ENCODE peak calls at places on chromosomes 11 and 22, in seven cellular contexts. F, D, W, X, O, U and B are unnamed samples.

GRCh38 chr11:40271361-40271760 is 1188.1 kb downstream of the LRRC4C start:
- DNase-seq in W (no peak), F (no peak), D (peak; percentile 77), X (no peak), U (no peak), O (no peak), B (no peak)

GRCh38 chr11:95098826-95099225 is 9.2 kb downstream of the ENDOD1 start:
- DNase-seq in F (no peak), O (no peak), D (no peak), U (no peak), W (no peak), X (peak; percentile 50), B (no peak)

GRCh38 chr22:50678651-50679521 is 6.3 kb downstream of the SHANK3 start:
- DNase-seq in W (no peak), O (no peak), U (peak; percentile 42), D (no peak), F (no peak), X (no peak), B (no peak)

GRCh38 chr22:22820626-22821025 is 67.0 kb upstream of the IGLL5 start:
- DNase-seq in U (no peak), F (no peak), X (no peak), W (no peak), D (no peak), O (no peak), B (peak; percentile 85)

GRCh38 chr11:19345848-19346681 is 105.3 kb upstream of the E2F8 start:
- DNase-seq in X (no peak), D (no peak), U (no peak), W (no peak), O (peak; percentile 80), F (no peak), B (no peak)

GRCh38 chr11:45511566-45511965 is 153.9 kb downstream of the CHST1 start:
- DNase-seq in O (no peak), W (no peak), D (no peak), X (no peak), U (no peak), F (no peak), B (no peak)

GRCh38 chr11:66311470-66311964 is 5.3 kb downstream of the CD248 start:
- DNase-seq in W (no peak), F (peak; percentile 54), O (peak; percentile 67), X (no peak), D (no peak), U (no peak), B (no peak)

GRCh38 chr11:14184548-14184947 is 174.4 kb downstream of the RRAS2 start:
- DNase-seq in O (no peak), X (no peak), F (no peak), U (no peak), W (no peak), D (peak; percentile 14), B (no peak)

GRCh38 chr11:112004389-112004788 is 20.8 kb upstream of the DLAT start:
- DNase-seq in O (no peak), W (no peak), U (no peak), F (peak; percentile 26), X (no peak), D (no peak), B (no peak)

GRCh38 chr22:24953294-24954113 is 988 bp downstream of the KIAA1671 start:
- DNase-seq in W (no peak), O (peak; percentile 83), U (peak; percentile 74), D (no peak), X (peak; percentile 58), F (peak; percentile 31), B (no peak)

GRCh38 chr11:75035911-75036536 is 47.3 kb downstream of the NEU3 start:
- DNase-seq in W (peak; percentile 61), U (no peak), X (peak; percentile 14), D (no peak), F (peak; percentile 86), O (no peak), B (no peak)

DNA sequence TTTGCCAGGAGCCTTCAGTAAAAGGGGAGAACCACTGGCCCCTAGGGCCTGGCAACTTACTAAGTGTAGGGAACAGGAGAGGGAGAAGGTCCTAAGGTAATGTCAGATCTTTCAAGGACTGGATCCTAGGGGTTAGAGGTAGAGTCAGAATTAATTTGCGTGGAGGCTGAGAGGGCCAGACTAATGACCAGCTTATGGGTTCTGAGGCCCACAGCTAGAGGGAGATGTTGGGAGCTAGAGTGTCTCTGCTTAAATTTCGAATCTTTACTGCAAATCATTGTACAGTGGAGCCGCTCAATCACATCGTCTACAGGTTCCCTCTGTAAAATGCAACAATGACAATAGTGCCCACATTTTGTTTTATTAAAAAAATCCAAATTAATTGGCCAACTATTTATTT is 31.4 kb downstream of the CLMP start:
- DNase-seq in U (no peak), X (no peak), F (no peak), D (no peak), O (no peak), W (no peak), B (no peak)
- H3K4me1 ChIP-seq in U (no peaks in the 10 kb centered on the region), X (no peaks in the 10 kb centered on the region), F (no peaks in the 10 kb centered on the region), D (peaks cover 19% of the 10 kb centered on the region), O (no peaks in the 10 kb centered on the region), W (peaks cover 39% of the 10 kb centered on the region), B (peaks cover 8% of the 10 kb centered on the region)

GRCh38 chr11:34696876-34697275 is 76.0 kb downstream of the EHF start:
- DNase-seq in O (no peak), F (no peak), D (no peak), U (no peak), X (no peak), W (no peak), B (no peak)
- H3K9me3 ChIP-seq in O (peaks cover 6% of the 10 kb centered on the region), F (no peaks in the 10 kb centered on the region), D (no peaks in the 10 kb centered on the region), U (no peaks in the 10 kb centered on the region), X (no peaks in the 10 kb centered on the region), W (no peaks in the 10 kb centered on the region), B (no peaks in the 10 kb centered on the region)

DNA sequence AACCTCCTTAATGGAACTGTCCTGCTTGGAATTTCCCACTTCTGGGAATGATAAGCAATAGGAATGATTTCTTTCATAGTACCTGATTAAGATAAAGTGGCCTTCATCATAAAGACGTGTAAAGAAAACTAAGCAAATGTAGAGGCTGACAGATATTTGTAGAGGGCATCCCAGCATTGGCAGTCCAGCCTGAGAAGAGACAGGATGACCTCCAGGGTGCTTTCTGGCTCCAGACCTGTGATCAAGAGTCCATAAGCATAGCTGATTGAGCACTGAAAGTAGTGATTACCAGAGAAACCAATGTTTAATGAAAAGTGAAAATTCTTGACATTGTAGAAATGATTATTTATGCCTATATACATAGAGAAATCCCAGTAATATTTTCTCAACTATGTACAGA is 33.6 kb downstream of the YAP1 start:
- DNase-seq in W (no peak), U (no peak), O (no peak), X (no peak), F (no peak), D (no peak), B (no peak)
- H3K4me1 ChIP-seq in W (peaks cover 15% of the 10 kb centered on the region), U (peaks cover 34% of the 10 kb centered on the region), O (peaks cover 11% of the 10 kb centered on the region), X (peaks cover 4% of the 10 kb centered on the region), F (no peaks in the 10 kb centered on the region), D (peaks cover 17% of the 10 kb centered on the region), B (no peaks in the 10 kb centered on the region)

DNA sequence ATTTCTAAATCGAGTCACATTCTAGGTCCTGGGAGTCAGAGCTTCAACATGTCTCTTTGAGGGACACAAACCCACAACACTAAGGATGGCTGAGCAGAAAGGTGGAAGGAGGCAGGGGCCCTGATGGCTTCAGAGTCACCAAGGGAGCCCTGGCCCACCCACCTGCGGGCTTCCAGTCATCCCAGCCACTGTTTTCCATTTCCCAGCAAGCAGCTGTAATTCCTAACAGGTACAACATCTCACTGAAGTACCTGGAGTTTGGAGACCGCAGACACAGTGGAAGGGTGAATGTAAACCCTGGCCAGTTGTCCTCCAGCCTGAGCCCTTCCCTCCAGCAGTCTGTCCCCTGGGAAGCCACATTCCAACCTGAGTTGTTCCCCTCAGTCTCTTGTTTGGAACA is 562.8 kb downstream of the TBC1D22A start:
- DNase-seq in O (no peak), D (no peak), F (no peak), W (no peak), X (no peak), U (no peak), B (no peak)
- H3K9me3 ChIP-seq in O (peaks cover 17% of the 10 kb centered on the region), D (no peaks in the 10 kb centered on the region), F (peaks cover 3% of the 10 kb centered on the region), W (peaks cover 28% of the 10 kb centered on the region), X (peaks cover 13% of the 10 kb centered on the region), U (no peaks in the 10 kb centered on the region), B (no peaks in the 10 kb centered on the region)

DNA sequence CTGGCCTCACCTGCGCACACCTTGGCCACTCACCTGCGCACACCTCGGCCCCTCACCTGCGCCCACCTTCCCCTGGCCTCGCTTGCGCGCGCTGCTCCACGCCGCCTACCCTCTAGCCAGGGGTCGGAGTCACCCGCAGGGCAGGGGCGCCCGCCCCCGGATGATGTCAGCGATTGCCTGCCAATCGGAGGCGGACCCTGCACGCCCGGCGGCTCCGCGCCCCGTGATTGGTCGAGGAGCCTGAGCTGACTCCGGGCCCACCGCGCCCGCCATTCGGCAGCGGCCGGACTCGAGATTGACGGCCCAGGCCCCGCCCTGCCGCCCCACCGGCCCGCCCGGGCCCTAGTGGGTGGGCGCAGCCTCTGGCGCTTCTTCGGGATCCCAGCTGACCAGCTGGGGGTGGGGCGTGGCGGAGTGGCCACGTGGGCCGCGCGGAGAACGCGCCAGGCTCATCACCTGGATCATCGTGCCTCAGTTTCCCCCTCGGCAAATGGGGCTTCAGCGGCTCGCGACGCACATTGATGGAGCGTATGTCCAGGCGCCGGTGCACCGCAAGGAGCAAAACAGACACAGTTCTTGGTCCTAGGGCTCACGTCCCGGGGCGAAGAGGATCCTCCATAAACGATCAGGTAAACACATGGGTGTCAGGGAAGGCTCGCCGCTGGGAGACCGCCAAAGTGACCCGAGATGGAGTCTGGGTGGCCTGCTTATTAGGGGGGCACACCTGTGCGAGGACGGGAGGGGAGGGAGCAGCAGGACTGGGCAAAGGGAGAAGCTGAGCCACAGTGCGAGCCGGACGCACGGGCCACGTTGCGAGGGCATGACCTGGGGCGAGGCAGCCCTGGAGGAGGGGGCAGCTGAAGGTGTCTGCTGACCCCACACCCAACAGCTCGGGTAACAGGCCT is at the start of gene DHCR7:
- DNase-seq in U (peak; percentile 98), D (peak; percentile 94), W (peak; percentile 92), F (peak; percentile 99), X (peak; percentile 97), O (peak; percentile 98), B (peak; percentile 92)
- H3K4me1 ChIP-seq in U (peaks cover 38% of the 10 kb centered on the region), D (peaks cover 6% of the 10 kb centered on the region), W (peaks cover 29% of the 10 kb centered on the region), F (peaks cover 11% of the 10 kb centered on the region), X (peaks cover 12% of the 10 kb centered on the region), O (peaks cover 12% of the 10 kb centered on the region), B (peaks cover 32% of the 10 kb centered on the region)

DNA sequence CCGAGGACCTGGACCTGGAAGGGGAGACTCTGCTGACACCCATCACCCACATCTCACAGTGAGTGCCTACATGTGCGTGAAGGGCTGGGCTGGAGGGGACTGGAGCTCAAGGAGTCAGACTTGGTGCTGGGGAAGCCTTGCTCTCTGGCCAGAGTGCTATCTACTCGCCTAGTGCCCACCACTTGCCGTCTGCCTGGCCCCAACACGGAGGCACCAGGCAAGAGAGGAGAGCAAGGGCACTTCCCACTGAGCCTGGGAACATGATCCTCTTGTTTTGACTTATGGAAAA is 37.8 kb downstream of the KCNQ1OT1 start:
- DNase-seq in W (no peak), U (no peak), D (no peak), X (no peak), O (peak; percentile 29), F (no peak), B (no peak)
- H3K9me3 ChIP-seq in W (peaks cover 23% of the 10 kb centered on the region), U (no peaks in the 10 kb centered on the region), D (no peaks in the 10 kb centered on the region), X (peaks cover 6% of the 10 kb centered on the region), O (peaks cover 38% of the 10 kb centered on the region), F (no peaks in the 10 kb centered on the region), B (no peaks in the 10 kb centered on the region)

GRCh38 chr11:64850979-64851567 is 6.6 kb upstream of the CDC42BPG start:
- DNase-seq in F (no peak), D (no peak), O (peak; percentile 80), X (peak; percentile 71), W (no peak), U (no peak), B (peak; percentile 35)
- H3K4me1 ChIP-seq in F (peaks cover 13% of the 10 kb centered on the region), D (peaks cover 33% of the 10 kb centered on the region), O (peaks cover 27% of the 10 kb centered on the region), X (peaks cover 54% of the 10 kb centered on the region), W (peaks cover 54% of the 10 kb centered on the region), U (peaks cover 80% of the 10 kb centered on the region), B (peaks cover 87% of the 10 kb centered on the region)

GRCh38 chr11:70604630-70605520 is 206.5 kb downstream of the CTTN start:
- DNase-seq in U (no peak), F (no peak), X (no peak), W (no peak), D (peak; percentile 23), O (peak; percentile 53), B (no peak)
- H3K9me3 ChIP-seq in U (no peaks in the 10 kb centered on the region), F (no peaks in the 10 kb centered on the region), X (no peaks in the 10 kb centered on the region), W (no peaks in the 10 kb centered on the region), D (no peaks in the 10 kb centered on the region), O (no peaks in the 10 kb centered on the region), B (no peaks in the 10 kb centered on the region)